ENCODE peak calls at places on chromosomes 6 and 20, in eight cellular contexts. M is activated B cell treated with CpG ODN at 0.5 μM for 24 hours, T is H9, I is neural crest cell, W is lower lobe of right lung, Z is brain microvascular endothelial cell, J is right lobe of liver, D is upper lobe of right lung. O is an unnamed sample.
A peak's percentile ranks its signal among the peaks of the same experiment; 100 is the strongest.

GRCh38 chr6:71982385-71982784 is 96.0 kb downstream of the RIMS1 start:
- DNase-seq in M (no peak), T (no peak), I (no peak), W (no peak), Z (no peak), J (no peak), D (no peak), O (no peak)

GRCh38 chr6:4459032-4459431 is 317.2 kb upstream of the CDYL start:
- DNase-seq in M (no peak), T (no peak), I (no peak), W (no peak), Z (peak; percentile 78), J (no peak), D (no peak), O (no peak)

GRCh38 chr6:140321891-140322290 is 947.4 kb upstream of the CITED2 start:
- DNase-seq in M (no peak), T (no peak), I (no peak), W (no peak), Z (no peak), J (no peak), D (no peak), O (no peak)

GRCh38 chr20:60137657-60138245 is 179.5 kb downstream of the CDH26 start:
- DNase-seq in M (no peak), T (no peak), I (peak; percentile 14), W (no peak), Z (peak; percentile 53), J (no peak), D (no peak), O (no peak)

GRCh38 chr20:49431345-49431744 is 51.1 kb downstream of the KCNB1 start:
- DNase-seq in M (no peak), T (no peak), I (no peak), W (no peak), Z (no peak), J (no peak), D (no peak), O (no peak)

GRCh38 chr6:34082348-34082747 is 63.5 kb downstream of the GRM4 start:
- DNase-seq in M (no peak), T (no peak), I (no peak), W (no peak), Z (no peak), J (no peak), D (no peak), O (no peak)

GRCh38 chr6:12890171-12890790 is 173.7 kb downstream of the PHACTR1 start:
- DNase-seq in M (no peak), T (peak; percentile 45), I (no peak), W (no peak), Z (no peak), J (no peak), D (no peak), O (no peak)

GRCh38 chr6:147504848-147505247 is 3.6 kb upstream of the SAMD5 start:
- DNase-seq in M (no peak), T (no peak), I (no peak), W (no peak), Z (no peak), J (no peak), D (no peak), O (no peak)

GRCh38 chr6:2264932-2265331 is 19.5 kb upstream of the GMDS start:
- DNase-seq in M (no peak), T (no peak), I (no peak), W (no peak), Z (peak; percentile 30), J (no peak), D (no peak), O (no peak)

GRCh38 chr6:147077251-147077650 is 127.0 kb upstream of the STXBP5 start:
- DNase-seq in M (no peak), T (no peak), I (no peak), W (peak; percentile 80), Z (no peak), J (no peak), D (peak; percentile 85), O (no peak)

GRCh38 chr6:2611092-2611491 is 139.6 kb downstream of the MYLK4 start:
- DNase-seq in M (no peak), T (no peak), I (no peak), W (no peak), Z (peak; percentile 73), J (no peak), D (no peak), O (no peak)

GRCh38 chr6:3119040-3119723 is 671 bp downstream of the BPHL start:
- DNase-seq in M (no peak), T (no peak), I (no peak), W (no peak), Z (peak; percentile 19), J (peak; percentile 75), D (no peak), O (no peak)

GRCh38 chr6:116840091-116840490 is 11.2 kb upstream of the GPRC6A start:
- DNase-seq in M (no peak), T (no peak), I (no peak), W (no peak), Z (peak; percentile 78), J (no peak), D (no peak), O (no peak)

DNA sequence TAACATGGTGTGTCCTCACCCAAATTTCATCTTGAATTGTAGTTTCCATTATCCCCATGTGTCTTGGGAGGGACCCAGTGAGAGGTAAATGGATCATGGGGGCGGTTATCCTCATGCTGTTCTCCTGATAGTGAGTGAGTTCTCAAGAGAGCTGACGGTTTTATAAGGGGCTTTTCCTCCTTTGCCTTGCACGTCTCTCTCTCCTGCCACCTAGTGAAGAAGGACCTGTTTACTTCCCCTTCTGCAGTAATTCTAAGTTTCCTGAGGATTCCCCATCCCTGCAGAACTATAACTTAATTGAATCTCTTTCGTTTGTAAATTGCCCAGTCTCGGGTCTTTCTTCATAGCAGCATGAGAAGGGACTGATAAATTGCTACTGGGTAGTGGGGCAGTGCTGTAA is 789.3 kb downstream of the FRK start:
- DNase-seq in M (no peak), T (peak; percentile 40), I (no peak), W (no peak), Z (no peak), J (no peak), D (no peak), O (no peak)
- TF ChIP-seq CTCF in M (no peak), T (peak; percentile 61), I (peak; percentile 28), W (no peak), Z (no peak), J (no peak), D (no peak), O (peak; percentile 35)

GRCh38 chr6:24752917-24753486 is 21.7 kb upstream of the GMNN start:
- DNase-seq in M (no peak), T (no peak), I (no peak), W (no peak), Z (no peak), J (no peak), D (no peak), O (no peak)
- TF ChIP-seq CTCF in M (no peak), T (no peak), I (no peak), W (no peak), Z (no peak), J (no peak), D (no peak), O (no peak)

DNA sequence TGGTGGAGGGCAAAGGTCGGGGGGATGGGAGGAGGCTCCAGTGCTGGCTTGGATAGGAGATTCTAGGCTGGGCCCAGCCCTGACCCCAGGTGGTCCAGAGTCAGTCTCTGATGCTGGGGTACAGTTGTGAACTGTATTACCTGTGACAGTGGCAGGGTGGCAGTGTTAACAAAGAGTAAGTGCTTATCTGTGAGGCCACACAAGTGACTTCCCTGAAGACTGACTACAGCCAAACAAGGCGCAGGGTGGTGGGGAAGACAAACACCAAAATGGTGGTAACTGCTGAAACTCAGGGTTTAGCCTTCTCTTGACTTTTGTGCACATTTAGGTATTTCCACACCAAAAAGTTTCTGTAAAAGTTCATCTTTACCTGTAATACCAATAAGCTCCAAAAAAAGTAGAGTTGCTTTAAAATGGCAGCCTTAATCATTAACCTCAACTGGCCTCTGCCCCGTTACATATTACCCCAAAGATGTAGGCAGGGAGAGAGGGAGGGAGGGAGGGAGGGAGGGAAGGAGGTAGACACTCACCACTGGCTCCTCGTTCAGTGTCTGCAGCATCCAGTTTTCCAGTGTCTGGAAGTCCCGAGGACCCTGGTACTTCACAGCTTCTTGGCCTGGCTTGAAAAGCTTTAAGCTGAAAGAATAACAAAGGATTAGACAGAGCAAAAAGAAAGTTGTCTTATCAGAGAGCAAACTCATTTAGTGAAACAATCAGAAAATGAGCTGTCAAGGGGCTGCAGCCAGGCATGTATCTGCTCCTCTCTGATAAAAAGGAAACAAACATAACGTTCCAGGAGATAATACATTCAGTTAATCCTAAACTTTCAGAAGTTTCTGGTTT is 11.3 kb downstream of the TXNDC5 start:
- DNase-seq in M (no peak), T (no peak), I (no peak), W (no peak), Z (no peak), J (no peak), D (no peak), O (no peak)
- TF ChIP-seq CTCF in M (no peak), T (peak; percentile 35), I (no peak), W (no peak), Z (peak; percentile 39), J (peak; percentile 24), D (peak; percentile 6), O (peak; percentile 28)

GRCh38 chr6:108541843-108542795 is 18.6 kb upstream of the FOXO3 start:
- DNase-seq in M (peak; percentile 34), T (peak; percentile 74), I (peak; percentile 59), W (peak; percentile 68), Z (peak; percentile 61), J (peak; percentile 71), D (no peak), O (no peak)
- TF ChIP-seq CTCF in M (peak; percentile 39), T (peak; percentile 91), I (peak; percentile 97), W (peak; percentile 91), Z (peak; percentile 89), J (peak; percentile 96), D (peak; percentile 86), O (peak; percentile 98)

GRCh38 chr6:84774174-84775158 is 10.1 kb upstream of the TBX18 start:
- DNase-seq in M (no peak), T (peak; percentile 88), I (peak; percentile 43), W (peak; percentile 50), Z (peak; percentile 62), J (peak; percentile 80), D (peak; percentile 74), O (no peak)
- TF ChIP-seq CTCF in M (no peak), T (peak; percentile 91), I (peak; percentile 68), W (peak; percentile 57), Z (peak; percentile 49), J (peak; percentile 62), D (peak; percentile 47), O (peak; percentile 94)

GRCh38 chr6:150734235-150734634 is 131.3 kb upstream of the MTHFD1L start:
- DNase-seq in M (no peak), T (no peak), I (no peak), W (no peak), Z (no peak), J (no peak), D (no peak), O (no peak)
- TF ChIP-seq CTCF in M (no peak), T (no peak), I (no peak), W (no peak), Z (no peak), J (no peak), D (no peak), O (no peak)